ENCODE peak calls at places on chromosomes 4 and X, in nine cellular contexts. B is sigmoid colon; L is substantia nigra; U is fibroblast of lung; V is T-cell; H is effector memory CD4-positive, alpha-beta T cell; C is NCI-H187 treated with DMSO at 0.1 percent for 48 hours; T is glutamatergic neuron; W is stimulated activated naive B cell treated with anti-CD40 and anti-IgM and Interleukin-4, amounts not matched to agents 10 μg/mL and 1 μg/mL and 100 μg/mL, for 72 hours. G is an unnamed sample.

GRCh38 chrX:19790829-19791228 is 96.6 kb downstream of the SH3KBP1 start:
- DNase-seq in B (no peak), L (no peak), U (no peak), V (no peak), H (no peak), C (no peak), T (no peak), W (no peak), G (no peak)

GRCh38 chr4:120052840-120053239 is 13.8 kb downstream of the MAD2L1 start:
- DNase-seq in B (peak), L (no peak), U (peak), V (no peak), H (no peak), C (no peak), T (no peak), W (no peak), G (no peak)

GRCh38 chrX:2933125-2933900 is 4.2 kb upstream of the ARSD start:
- DNase-seq in B (no peak), L (no peak), U (no peak), V (no peak), H (no peak), C (no peak), T (no peak), W (no peak), G (no peak)

GRCh38 chr4:8435656-8436121 is 4.8 kb downstream of the ACOX3 start:
- DNase-seq in B (no peak), L (no peak), U (no peak), V (peak), H (no peak), C (no peak), T (no peak), W (peak), G (no peak)

GRCh38 chr4:76305033-76305687 is 1.4 kb upstream of the STBD1 start:
- DNase-seq in B (no peak), L (no peak), U (no peak), V (no peak), H (no peak), C (no peak), T (no peak), W (no peak), G (no peak)

GRCh38 chr4:57499786-57500185 is 389.6 kb upstream of the IGFBP7 start:
- DNase-seq in B (no peak), L (no peak), U (peak), V (no peak), H (no peak), C (no peak), T (no peak), W (no peak), G (no peak)

GRCh38 chrX:155615938-155616337 is 3.2 kb upstream of the TMLHE start:
- DNase-seq in B (no peak), L (no peak), U (no peak), V (no peak), H (no peak), C (no peak), T (no peak), W (no peak), G (no peak)

GRCh38 chrX:148871422-148872152 is 371.2 kb downstream of the AFF2 start:
- DNase-seq in B (no peak), L (no peak), U (peak), V (no peak), H (no peak), C (no peak), T (no peak), W (no peak), G (no peak)

GRCh38 chrX:101419489-101419888 is 11.5 kb downstream of the HNRNPH2 start:
- DNase-seq in B (no peak), L (no peak), U (no peak), V (no peak), H (no peak), C (no peak), T (no peak), W (no peak), G (no peak)

GRCh38 chr4:128354205-128354821 is 66.7 kb upstream of the PGRMC2 start:
- DNase-seq in B (no peak), L (no peak), U (peak), V (no peak), H (no peak), C (no peak), T (no peak), W (no peak), G (no peak)

GRCh38 chrX:29788991-29789699 is 426.2 kb upstream of the MAGEB2 start:
- DNase-seq in B (no peak), L (no peak), U (no peak), V (no peak), H (no peak), C (no peak), T (no peak), W (no peak), G (no peak)